ENCODE peak calls at places on chromosome 18, in six cellular contexts. I is A549, E is K562, H is heart left ventricle, C is vagina, Y is tibial nerve. V is an unnamed sample.
A peak's percentile ranks its signal among the peaks of the same experiment; 100 is the strongest.

GRCh38 chr18:11809895-11810294 is 41.3 kb upstream of the CHMP1B start:
- DNase-seq in I (no peak), E (no peak), H (no peak), C (no peak), Y (no peak), V (no peak)

GRCh38 chr18:45589559-45590041 is 25.7 kb upstream of the SLC14A2 start:
- DNase-seq in I (no peak), E (no peak), H (peak; percentile 14), C (no peak), Y (no peak), V (peak; percentile 51)

GRCh38 chr18:12391487-12392136 is 14.6 kb upstream of the AFG3L2 start:
- DNase-seq in I (peak; percentile 46), E (peak; percentile 63), H (peak; percentile 53), C (no peak), Y (peak; percentile 73), V (peak; percentile 60)

GRCh38 chr18:32549248-32549842 is 78.7 kb upstream of the GAREM1 start:
- DNase-seq in I (peak; percentile 6), E (peak; percentile 48), H (no peak), C (no peak), Y (peak; percentile 41), V (peak; percentile 27)

GRCh38 chr18:12770469-12771219 is 67.8 kb downstream of the PSMG2 start:
- DNase-seq in I (no peak), E (no peak), H (no peak), C (no peak), Y (no peak), V (no peak)

GRCh38 chr18:33157893-33158292 is 282.6 kb downstream of the CCDC178 start:
- DNase-seq in I (no peak), E (no peak), H (no peak), C (no peak), Y (no peak), V (no peak)

GRCh38 chr18:25533088-25533676 is 181.2 kb upstream of the ZNF521 start:
- DNase-seq in I (no peak), E (no peak), H (no peak), C (no peak), Y (no peak), V (no peak)

GRCh38 chr18:47731276-47731675 is 199.2 kb downstream of the SMAD2 start:
- DNase-seq in I (no peak), E (no peak), H (no peak), C (no peak), Y (no peak), V (no peak)

GRCh38 chr18:11156977-11157376 is 7.6 kb upstream of the PIEZO2 start:
- DNase-seq in I (no peak), E (no peak), H (no peak), C (no peak), Y (no peak), V (no peak)

GRCh38 chr18:58527116-58528010 is 101.5 kb downstream of the ALPK2 start:
- DNase-seq in I (peak; percentile 59), E (no peak), H (no peak), C (no peak), Y (no peak), V (no peak)

GRCh38 chr18:49924293-49924983 is 111.1 kb upstream of the ACAA2 start:
- DNase-seq in I (no peak), E (no peak), H (no peak), C (no peak), Y (no peak), V (no peak)

GRCh38 chr18:48080546-48080945 is 150.1 kb upstream of the SMAD2 start:
- DNase-seq in I (no peak), E (no peak), H (no peak), C (no peak), Y (no peak), V (no peak)

GRCh38 chr18:39360072-39360471 is 1794.5 kb upstream of the CELF4 start:
- DNase-seq in I (no peak), E (no peak), H (no peak), C (no peak), Y (no peak), V (no peak)

GRCh38 chr18:27887287-27887686 is 289.6 kb downstream of the CDH2 start:
- DNase-seq in I (no peak), E (no peak), H (no peak), C (no peak), Y (no peak), V (no peak)

GRCh38 chr18:53153800-53154199 is 813.8 kb downstream of the DCC start:
- DNase-seq in I (no peak), E (no peak), H (no peak), C (no peak), Y (no peak), V (no peak)

GRCh38 chr18:29749699-29750098 is 1292.8 kb downstream of the DSC3 start:
- DNase-seq in I (no peak), E (no peak), H (no peak), C (no peak), Y (no peak), V (no peak)

GRCh38 chr18:48827321-48828200 is 123.2 kb downstream of the SMAD7 start:
- DNase-seq in I (no peak), E (no peak), H (no peak), C (peak; percentile 86), Y (no peak), V (peak; percentile 37)

GRCh38 chr18:49886891-49887764 is 73.8 kb upstream of the ACAA2 start:
- DNase-seq in I (no peak), E (no peak), H (no peak), C (no peak), Y (no peak), V (no peak)

GRCh38 chr18:43661570-43661969 is 384.3 kb upstream of the SYT4 start:
- DNase-seq in I (no peak), E (no peak), H (no peak), C (no peak), Y (no peak), V (no peak)

GRCh38 chr18:48609820-48610815 is 71.3 kb downstream of the CTIF start:
- DNase-seq in I (no peak), E (no peak), H (no peak), C (no peak), Y (no peak), V (no peak)

GRCh38 chr18:76161983-76162382 is 333.1 kb downstream of the ZNF516 start:
- DNase-seq in I (no peak), E (no peak), H (no peak), C (no peak), Y (no peak), V (no peak)

GRCh38 chr18:23037646-23038045 is 97.6 kb upstream of the CABLES1 start:
- DNase-seq in I (no peak), E (no peak), H (no peak), C (no peak), Y (no peak), V (no peak)

GRCh38 chr18:39962546-39962945 is 1992.5 kb upstream of the PIK3C3 start:
- DNase-seq in I (no peak), E (no peak), H (no peak), C (no peak), Y (no peak), V (no peak)

GRCh38 chr18:66792466-66792865 is 188.6 kb upstream of the CDH19 start:
- DNase-seq in I (no peak), E (no peak), H (no peak), C (no peak), Y (no peak), V (no peak)

GRCh38 chr18:22031581-22031980 is 137.8 kb upstream of the GATA6 start:
- DNase-seq in I (no peak), E (no peak), H (no peak), C (no peak), Y (no peak), V (no peak)

GRCh38 chr18:22034276-22034675 is 135.1 kb upstream of the GATA6 start:
- DNase-seq in I (no peak), E (no peak), H (no peak), C (no peak), Y (no peak), V (no peak)

GRCh38 chr18:22026889-22027288 is 142.5 kb upstream of the GATA6 start:
- DNase-seq in I (no peak), E (no peak), H (no peak), C (no peak), Y (no peak), V (no peak)

GRCh38 chr18:22033085-22033484 is 136.3 kb upstream of the GATA6 start:
- DNase-seq in I (no peak), E (no peak), H (no peak), C (no peak), Y (no peak), V (no peak)

DNA sequence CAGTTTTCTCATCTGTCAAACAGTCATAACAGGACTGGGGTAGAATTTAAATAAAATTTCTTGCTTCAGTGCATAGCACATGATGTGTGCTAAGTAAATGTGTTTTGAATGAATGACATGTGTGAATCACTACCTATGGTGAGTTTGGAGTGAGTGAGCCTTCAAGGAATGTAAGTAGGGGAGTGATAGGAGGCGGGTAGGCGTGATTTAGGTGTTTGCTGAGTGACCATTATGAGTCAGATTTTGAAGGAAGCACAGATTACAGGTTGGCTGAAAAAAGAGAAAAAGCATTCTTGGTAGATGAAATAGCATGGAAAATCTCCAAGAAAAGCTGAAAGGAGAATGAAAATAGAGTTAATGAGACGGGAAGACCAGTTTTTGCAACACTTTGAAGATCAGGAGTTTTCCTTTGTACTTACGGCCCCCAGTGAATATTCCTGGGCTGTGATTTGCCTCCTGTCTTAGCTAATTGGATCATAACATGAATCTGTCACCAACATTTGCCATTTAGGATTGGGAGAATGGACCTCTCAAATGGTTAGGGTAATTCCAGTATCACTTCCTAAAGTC is 136.9 kb upstream of the GATA6 start:
- DNase-seq in I (peak; percentile 81), E (no peak), H (no peak), C (no peak), Y (no peak), V (peak; percentile 46)
- H3K4me3 ChIP-seq in I (no peak overlapping the region), E (no peak overlapping the region), H (no peak overlapping the region), C (no peak overlapping the region), Y (no peak overlapping the region), V (no peak overlapping the region)

GRCh38 chr18:79900610-79901570 is 50.6 kb downstream of the SLC66A2 start:
- DNase-seq in I (no peak), E (no peak), H (no peak), C (peak; percentile 79), Y (no peak), V (no peak)
- H3K9me3 ChIP-seq in I (peaks cover 28% of the 10 kb centered on the region), E (peaks cover 2% of the 10 kb centered on the region), H (peaks cover 17% of the 10 kb centered on the region), C (peaks cover 3% of the 10 kb centered on the region), Y (no peaks in the 10 kb centered on the region), V (no peaks in the 10 kb centered on the region)

GRCh38 chr18:7987284-7987976 is 420.3 kb downstream of the PTPRM start:
- DNase-seq in I (no peak), E (no peak), H (no peak), C (no peak), Y (no peak), V (no peak)
- H3K4me3 ChIP-seq in I (no peak overlapping the region), E (no peak overlapping the region), H (no peak overlapping the region), C (no peak overlapping the region), Y (no peak overlapping the region), V (no peak overlapping the region)

DNA sequence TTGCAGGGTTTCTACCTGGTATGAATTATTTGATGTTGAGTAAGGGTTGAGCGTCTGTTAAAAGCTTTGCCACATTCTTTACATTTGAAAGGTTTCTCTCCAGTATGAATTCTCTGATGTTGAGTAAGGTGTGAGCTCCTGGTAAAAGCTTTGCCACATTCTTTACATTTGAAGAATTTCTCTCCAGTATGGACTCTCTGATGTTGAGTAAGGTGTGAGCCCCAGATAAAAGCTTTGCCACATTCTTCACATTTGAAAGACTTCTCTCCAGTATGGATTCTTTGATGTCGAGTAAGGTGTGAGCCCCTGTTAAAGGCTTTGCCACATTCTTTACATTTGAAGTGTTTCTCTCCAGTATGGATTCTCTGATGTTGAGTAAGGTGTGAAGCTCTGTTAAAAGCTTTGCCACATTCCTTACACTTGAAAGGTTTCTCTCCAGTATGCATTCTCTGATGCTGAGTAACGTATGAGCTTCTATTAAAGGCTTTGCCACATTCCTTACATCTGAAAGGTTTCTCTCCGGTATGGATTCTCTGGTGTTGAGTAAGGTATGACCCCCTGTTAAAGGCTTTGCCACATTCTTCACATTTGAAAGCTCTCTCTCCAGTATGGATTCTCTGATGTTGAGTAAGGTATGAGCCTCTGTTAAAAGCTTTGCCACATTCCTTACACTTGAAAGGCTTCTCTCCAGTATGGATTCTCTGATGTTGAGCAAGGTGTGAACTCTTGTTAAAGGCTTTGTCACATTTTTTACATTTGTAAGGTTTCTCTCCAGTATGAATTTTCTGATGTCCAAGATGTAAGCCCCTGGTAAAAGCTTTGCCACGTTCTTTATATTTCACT is 27.1 kb downstream of the ZNF519 start:
- DNase-seq in I (no peak), E (no peak), H (no peak), C (no peak), Y (no peak), V (no peak)
- H3K9me3 ChIP-seq in I (peaks cover 42% of the 10 kb centered on the region), E (no peaks in the 10 kb centered on the region), H (peaks cover 25% of the 10 kb centered on the region), C (no peaks in the 10 kb centered on the region), Y (no peaks in the 10 kb centered on the region), V (no peaks in the 10 kb centered on the region)